ENCODE peak calls at places on chromosome 20, in four cellular contexts. S is activated T-helper 1 cell treated with anti-CD3 and anti-CD28 coated beads, Interleukin-12 subunit alpha, Interleukin-12 subunit beta, Interleukin-2, Interleukin-4 antibody, amounts not matched to agents 30 ng/mL and 10 ng/mL and 1 ng/mL, durations not matched to agents 14 hours and 24 hours and 36 hours; N is stomach; I is activated B cell treated with CpG ODN at 0.5 μM for 24 hours. Z is an unnamed sample.
A peak's percentile ranks its signal among the peaks of the same experiment; 100 is the strongest.

GRCh38 chr20:45060341-45060740 is 40.6 kb downstream of the KCNS1 start:
- DNase-seq in S (no peak), N (no peak), I (no peak), Z (no peak)

GRCh38 chr20:56418385-56418861 is 6.4 kb downstream of the CASS4 start:
- DNase-seq in S (no peak), N (no peak), I (no peak), Z (no peak)

GRCh38 chr20:15496501-15497039 is 1076.7 kb downstream of the KIF16B start:
- DNase-seq in S (no peak), I (no peak), N (no peak), Z (no peak)

GRCh38 chr20:33897313-33897912 is 86.3 kb downstream of the CHMP4B start:
- DNase-seq in N (no peak), S (no peak), I (no peak), Z (no peak)

GRCh38 chr20:805713-806112 is 27.8 kb upstream of the FAM110A start:
- DNase-seq in S (no peak), I (no peak), N (no peak), Z (no peak)

GRCh38 chr20:50844430-50845100 is 49.7 kb downstream of the BCAS4 start:
- DNase-seq in I (peak; percentile 28), S (peak; percentile 44), N (peak; percentile 36), Z (no peak)

GRCh38 chr20:57977588-57977987 is 250.9 kb downstream of the ANKRD60 start:
- DNase-seq in I (no peak), S (no peak), N (no peak), Z (no peak)

GRCh38 chr20:59643616-59644061 is 39.3 kb downstream of the PHACTR3 start:
- DNase-seq in N (peak; percentile 20), S (no peak), I (no peak), Z (no peak)